ENCODE peak calls at places on chromosomes 16 and 17, in ten cellular contexts. R, C, Y, D, V, T, E, S, Q and I are unnamed samples.

GRCh38 chr16:50879873-50880695 is 138.2 kb downstream of the CYLD start:
- DNase-seq in R (peak), C (no peak), Y (peak), D (no peak), V (no peak), T (peak), E (no peak), S (no peak), Q (no peak), I (no peak)

GRCh38 chr17:75105269-75106080 is 4.3 kb upstream of the ARMC7 start:
- DNase-seq in R (peak), C (peak), Y (no peak), D (no peak), V (no peak), T (peak), E (no peak), S (peak), Q (no peak), I (no peak)

GRCh38 chr17:28174352-28175046 is 132.0 kb downstream of the NLK start:
- DNase-seq in R (no peak), C (no peak), Y (no peak), D (no peak), V (peak), T (peak), E (no peak), S (no peak), Q (no peak), I (no peak)

GRCh38 chr17:35299108-35299507 is 56.2 kb downstream of the SLFN5 start:
- DNase-seq in R (peak), C (no peak), Y (no peak), D (no peak), V (no peak), T (no peak), E (no peak), S (no peak), Q (no peak), I (peak)

GRCh38 chr17:70171159-70171558 is 1.8 kb downstream of the KCNJ2 start:
- DNase-seq in R (no peak), C (no peak), Y (no peak), D (no peak), V (no peak), T (no peak), E (no peak), S (no peak), Q (no peak), I (no peak)

GRCh38 chr16:84052071-84052622 is 9.6 kb upstream of the SLC38A8 start:
- DNase-seq in R (no peak), C (no peak), Y (peak), D (no peak), V (no peak), T (no peak), E (no peak), S (no peak), Q (no peak), I (peak)

GRCh38 chr17:63035271-63035670 is 69.2 kb downstream of the TANC2 start:
- DNase-seq in R (no peak), C (peak), Y (no peak), D (no peak), V (no peak), T (no peak), E (no peak), S (no peak), Q (no peak), I (no peak)

GRCh38 chr17:75345514-75346167 is 56.4 kb upstream of the SLC25A19 start:
- DNase-seq in R (no peak), C (no peak), Y (no peak), D (no peak), V (peak), T (no peak), E (no peak), S (peak), Q (peak), I (no peak)

GRCh38 chr17:4161560-4162221 is 18.7 kb downstream of the CYB5D2 start:
- DNase-seq in R (no peak), C (no peak), Y (no peak), D (no peak), V (no peak), T (no peak), E (no peak), S (no peak), Q (no peak), I (no peak)

GRCh38 chr16:56558024-56558747 is 6.7 kb upstream of the MT4 start:
- DNase-seq in R (no peak), C (peak), Y (no peak), D (no peak), V (no peak), T (no peak), E (no peak), S (no peak), Q (no peak), I (no peak)

GRCh38 chr17:50511058-50511457 is 2.8 kb downstream of the MYCBPAP start:
- DNase-seq in R (no peak), C (no peak), Y (no peak), D (no peak), V (no peak), T (peak), E (no peak), S (no peak), Q (no peak), I (no peak)

GRCh38 chr16:88649195-88649923 is 1.5 kb downstream of the CYBA start:
- DNase-seq in R (no peak), C (no peak), Y (no peak), D (peak), V (no peak), T (no peak), E (no peak), S (peak), Q (no peak), I (no peak)

GRCh38 chr17:38562215-38562569 is 43.6 kb downstream of the SRCIN1 start:
- DNase-seq in R (no peak), C (no peak), Y (no peak), D (no peak), V (no peak), T (no peak), E (no peak), S (no peak), Q (no peak), I (no peak)

GRCh38 chr17:13029340-13029739 is 11.5 kb upstream of the ELAC2 start:
- DNase-seq in R (no peak), C (no peak), Y (no peak), D (no peak), V (no peak), T (no peak), E (no peak), S (no peak), Q (no peak), I (no peak)

GRCh38 chr17:18187816-18188761 is 4.5 kb downstream of the ALKBH5 start:
- DNase-seq in R (no peak), C (no peak), Y (no peak), D (peak), V (no peak), T (no peak), E (peak), S (no peak), Q (no peak), I (no peak)

GRCh38 chr16:79876332-79876730 is 275.8 kb upstream of the MAF start:
- DNase-seq in R (no peak), C (no peak), Y (no peak), D (no peak), V (no peak), T (no peak), E (no peak), S (no peak), Q (no peak), I (no peak)

GRCh38 chr17:82487898-82488297 is 29.4 kb downstream of the NARF start:
- DNase-seq in R (no peak), C (no peak), Y (no peak), D (no peak), V (no peak), T (no peak), E (peak), S (no peak), Q (no peak), I (no peak)

GRCh38 chr17:17134952-17135340 is 71.2 kb downstream of the PLD6 start:
- DNase-seq in R (no peak), C (no peak), Y (no peak), D (no peak), V (no peak), T (no peak), E (no peak), S (no peak), Q (no peak), I (no peak)

GRCh38 chr16:4612474-4612931 is 2.2 kb downstream of the UBALD1 start:
- DNase-seq in R (no peak), C (no peak), Y (no peak), D (no peak), V (no peak), T (no peak), E (no peak), S (no peak), Q (no peak), I (no peak)

GRCh38 chr16:2963611-2964415 is at the start of gene KREMEN2:
- DNase-seq in R (no peak), C (peak), Y (no peak), D (no peak), V (no peak), T (peak), E (no peak), S (peak), Q (no peak), I (no peak)

GRCh38 chr17:34645636-34646035 is 66.3 kb downstream of the TMEM132E start:
- DNase-seq in R (no peak), C (no peak), Y (no peak), D (no peak), V (no peak), T (peak), E (no peak), S (no peak), Q (no peak), I (no peak)

GRCh38 chr16:63938661-63939060 is 1183.2 kb downstream of the CDH11 start:
- DNase-seq in R (no peak), C (no peak), Y (no peak), D (no peak), V (no peak), T (no peak), E (no peak), S (no peak), Q (no peak), I (no peak)

GRCh38 chr17:38507921-38508569 is 79.8 kb downstream of the ARHGAP23 start:
- DNase-seq in R (no peak), C (no peak), Y (no peak), D (no peak), V (no peak), T (no peak), E (no peak), S (no peak), Q (no peak), I (no peak)

GRCh38 chr16:6428861-6429260 is 903.8 kb upstream of the RBFOX1 start:
- DNase-seq in R (no peak), C (no peak), Y (no peak), D (no peak), V (no peak), T (no peak), E (no peak), S (no peak), Q (no peak), I (no peak)

GRCh38 chr16:78893340-78893739 is 707.2 kb downstream of the MAF start:
- DNase-seq in R (no peak), C (no peak), Y (no peak), D (no peak), V (no peak), T (no peak), E (no peak), S (no peak), Q (peak), I (no peak)

GRCh38 chr16:5644132-5644531 is 546.5 kb upstream of the EEF2KMT start:
- DNase-seq in R (no peak), C (no peak), Y (no peak), D (no peak), V (no peak), T (no peak), E (no peak), S (no peak), Q (no peak), I (no peak)

GRCh38 chr16:66740010-66740409 is 11.4 kb downstream of the DYNC1LI2 start:
- DNase-seq in R (no peak), C (no peak), Y (no peak), D (no peak), V (no peak), T (peak), E (no peak), S (peak), Q (no peak), I (no peak)

GRCh38 chr17:46771601-46772012 is 46.9 kb downstream of the WNT3 start:
- DNase-seq in R (no peak), C (peak), Y (no peak), D (peak), V (no peak), T (peak), E (no peak), S (peak), Q (peak), I (no peak)

GRCh38 chr16:8572063-8572918 is 18.0 kb downstream of the TMEM114 start:
- DNase-seq in R (no peak), C (no peak), Y (no peak), D (no peak), V (no peak), T (no peak), E (no peak), S (no peak), Q (no peak), I (no peak)

GRCh38 chr17:9226794-9227135 is 205.5 kb downstream of the NTN1 start:
- DNase-seq in R (no peak), C (no peak), Y (no peak), D (no peak), V (no peak), T (no peak), E (no peak), S (no peak), Q (no peak), I (no peak)